ENCODE peak calls at places on chromosomes 13 and 19, in ten cellular contexts. Y, G, X, T, F, Q, A, U, M and V are unnamed samples. For H3K4me1, the result is how much of the 10 kb centered on the place peaks cover.

GRCh38 chr19:31139871-31140505 is 209.2 kb downstream of the TSHZ3 start:
- DNase-seq in X (no peak), U (peak), Q (no peak), Y (no peak), M (no peak), A (peak), G (peak), T (no peak), F (no peak), V (no peak)

GRCh38 chr19:55585658-55586339 is 5.2 kb upstream of the ZNF579 start:
- DNase-seq in A (peak), T (peak), Q (peak), F (no peak), G (peak), M (no peak), X (peak), Y (no peak), U (peak), V (peak)

GRCh38 chr19:48746738-48747575 is at the start of gene IZUMO1:
- DNase-seq in X (peak), M (no peak), G (peak), U (peak), Q (peak), F (peak), T (peak), Y (no peak), A (peak), V (peak)

GRCh38 chr13:75481176-75482069 is 546 bp downstream of the TBC1D4 start:
- DNase-seq in A (peak), T (peak), X (peak), U (no peak), Q (peak), Y (no peak), F (no peak), G (peak), M (no peak), V (peak)

GRCh38 chr19:35264281-35265125 is 4.3 kb upstream of the USF2 start:
- DNase-seq in Y (no peak), Q (peak), X (peak), M (no peak), G (no peak), U (no peak), T (no peak), F (no peak), A (no peak), V (peak)

GRCh38 chr13:103794526-103794925 is 728.3 kb upstream of the SLC10A2 start:
- DNase-seq in T (no peak), G (no peak), A (no peak), F (no peak), Q (no peak), X (no peak), Y (no peak), U (no peak), M (no peak), V (no peak)

GRCh38 chr19:343451-343931 is 1.1 kb downstream of the MIER2 start:
- DNase-seq in Q (no peak), A (no peak), X (peak), M (no peak), G (no peak), F (no peak), Y (no peak), T (no peak), U (no peak), V (no peak)

GRCh38 chr19:46992699-46993535 is 26.7 kb upstream of the NPAS1 start:
- DNase-seq in A (no peak), G (no peak), Y (no peak), X (peak), M (no peak), F (no peak), U (no peak), Q (no peak), T (peak), V (peak)

GRCh38 chr19:4369888-4370260 is 26.5 kb downstream of the MPND start:
- DNase-seq in M (no peak), T (peak), Q (peak), Y (no peak), U (peak), A (no peak), G (peak), F (no peak), X (peak), V (peak)

GRCh38 chr19:4386038-4386782 is 14.1 kb downstream of the SH3GL1 start:
- DNase-seq in Y (no peak), T (peak), Q (no peak), U (peak), A (no peak), G (no peak), F (no peak), X (peak), M (no peak), V (no peak)

GRCh38 chr19:35262101-35262761 is 6.5 kb upstream of the USF2 start:
- DNase-seq in G (peak), A (no peak), Y (no peak), Q (peak), M (no peak), X (peak), T (peak), F (no peak), U (no peak), V (peak)

GRCh38 chr19:48965806-48966540 is 864 bp downstream of the FTL start:
- DNase-seq in X (peak), M (no peak), F (peak), T (peak), A (peak), U (peak), Q (peak), G (peak), Y (peak), V (peak)

GRCh38 chr13:49409008-49409407 is 34.9 kb downstream of the CAB39L start:
- DNase-seq in Q (no peak), Y (no peak), U (no peak), G (peak), M (no peak), T (no peak), A (no peak), F (no peak), X (no peak), V (no peak)

DNA sequence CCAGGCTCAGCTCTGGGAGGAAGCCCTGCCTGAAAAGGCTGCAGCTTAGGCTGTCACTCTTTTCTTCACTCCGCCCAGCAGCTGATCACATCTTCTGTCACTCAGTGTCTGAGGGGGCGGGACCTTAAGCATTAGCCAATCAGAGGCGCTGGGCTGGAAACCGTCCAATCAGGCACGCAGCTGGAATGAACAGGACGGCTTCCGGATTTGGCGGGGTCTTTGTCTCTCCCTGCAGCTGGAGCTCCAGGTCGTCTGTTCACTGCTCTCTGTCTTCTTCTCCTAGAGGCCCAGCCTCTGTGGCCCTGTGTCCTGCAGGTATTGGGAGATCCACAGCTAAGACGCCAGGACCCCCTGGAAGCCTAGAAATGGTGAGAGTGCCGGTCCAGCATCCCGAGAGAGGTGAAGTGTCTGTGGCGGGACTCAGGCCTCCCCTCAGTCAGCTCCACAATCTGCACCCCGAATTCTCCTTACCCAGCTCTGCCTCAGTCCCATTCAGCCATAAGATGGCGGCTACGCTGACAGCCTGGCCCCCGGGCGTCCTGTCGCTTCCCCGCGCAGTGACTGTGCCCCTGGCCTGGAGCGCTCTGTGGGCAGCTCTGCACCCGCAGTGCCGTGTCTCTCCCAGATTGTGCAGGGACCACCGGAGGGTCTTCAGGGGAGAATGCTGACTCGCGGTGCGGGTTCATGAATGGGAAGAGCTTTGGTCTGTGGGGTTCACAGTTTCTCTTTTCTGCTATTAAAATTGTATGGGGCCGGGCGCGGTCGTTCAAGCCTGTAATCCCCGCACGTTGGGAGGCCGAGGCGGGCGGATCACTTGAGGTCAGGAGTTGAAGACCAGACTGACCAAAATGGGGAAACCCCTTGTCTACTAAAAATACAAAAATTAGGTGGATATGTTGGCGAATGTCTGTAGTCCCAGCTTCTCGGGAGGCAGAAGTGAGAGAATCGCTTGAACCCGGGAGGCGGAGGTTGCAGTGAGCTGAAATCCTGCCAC is at the start of gene ZNF66:
- DNase-seq in T (peak), F (no peak), A (peak), Q (peak), U (peak), X (peak), Y (peak), G (peak), M (peak), V (peak)
- TF ChIP-seq POLR2A in T (peak), F (no peak), A (no peak), Q (peak), U (peak), X (peak), Y (peak), G (no peak), M (peak), V (peak)

DNA sequence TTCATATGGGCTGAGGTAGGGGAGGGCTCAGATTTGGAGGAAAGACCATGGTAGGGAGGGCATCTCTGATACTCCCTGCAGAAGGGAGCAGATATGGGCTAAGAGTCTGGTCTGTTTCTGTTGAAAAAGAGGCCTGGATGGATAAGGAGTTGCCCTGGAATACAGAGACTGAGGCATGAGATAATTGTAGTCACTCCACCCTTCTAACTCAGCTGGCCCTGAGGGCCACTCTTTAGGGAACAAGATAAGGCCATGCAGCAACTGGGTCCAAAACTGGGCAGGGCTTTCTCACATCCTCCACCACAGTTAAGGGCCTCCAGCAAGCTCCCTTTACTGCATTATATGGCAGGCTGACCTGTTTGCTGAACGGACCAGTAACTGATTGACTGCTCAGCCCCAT is 1.3 kb downstream of the ZNF749 start:
- DNase-seq in Q (no peak), A (no peak), G (no peak), T (no peak), U (no peak), F (no peak), X (no peak), M (no peak), Y (no peak), V (no peak)
- H3K4me3 ChIP-seq in Q (peak), A (peak), G (peak), T (no peak), U (peak), F (peak), X (no peak), M (peak), Y (no peak), V (no peak)

GRCh38 chr19:43768273-43769050 is 12.3 kb downstream of the KCNN4 start:
- DNase-seq in A (no peak), X (peak), T (no peak), G (no peak), U (no peak), Q (peak), Y (no peak), F (no peak), M (no peak), V (no peak)
- H3K4me1 ChIP-seq in A (under half), X (under half), T (under half), G (under half), U (under half), Q (half or more), Y (under half), F (half or more), M (under half), V (under half)

DNA sequence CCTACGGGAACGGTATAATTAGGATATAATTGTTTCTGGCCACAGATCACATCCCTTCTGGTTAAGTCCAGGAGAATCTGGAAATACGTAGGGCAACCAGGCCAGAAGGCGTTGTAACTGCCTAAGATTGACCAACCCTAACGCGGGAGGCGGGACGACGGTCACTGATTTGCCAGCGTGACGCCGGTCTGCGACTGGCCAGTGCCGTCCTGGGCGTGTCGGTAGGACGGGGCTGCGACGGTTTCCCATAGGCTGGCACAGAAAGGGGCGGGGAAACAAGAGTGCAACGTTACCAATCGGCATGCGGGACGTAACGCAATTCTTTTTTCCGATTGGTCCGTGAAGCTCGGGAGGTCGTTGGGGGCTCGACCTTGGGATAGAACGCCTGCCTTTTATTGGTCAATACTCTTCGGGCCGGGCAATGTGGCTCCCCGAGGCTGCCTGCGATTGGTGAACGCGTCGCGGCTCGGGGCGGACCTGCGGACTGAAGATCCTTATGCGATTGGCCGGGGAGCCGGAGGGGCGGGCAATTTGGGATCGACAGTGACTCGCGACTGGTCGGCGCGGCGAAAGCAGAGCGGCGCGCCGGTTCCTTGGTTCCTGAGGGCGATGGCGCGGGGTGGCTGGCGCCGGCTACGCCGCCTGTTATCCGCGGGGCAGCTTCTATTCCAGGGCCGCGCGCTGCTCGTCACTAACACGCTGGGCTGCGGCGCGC is at the start of gene MPV17L2:
- DNase-seq in T (peak), X (peak), Y (peak), F (peak), Q (peak), U (peak), A (peak), M (peak), G (peak), V (peak)
- TF ChIP-seq POLR2A in T (peak), X (peak), Y (peak), F (peak), Q (peak), U (peak), A (peak), M (no peak), G (peak), V (peak)

GRCh38 chr19:12867120-12868099 is 13.8 kb downstream of the DNASE2 start:
- DNase-seq in G (peak), U (peak), M (peak), F (no peak), A (peak), Y (no peak), X (peak), T (peak), Q (peak), V (peak)
- H3K4me3 ChIP-seq in G (peak), U (peak), M (peak), F (no peak), A (peak), Y (peak), X (no peak), T (peak), Q (peak), V (no peak)

GRCh38 chr13:92535222-92536006 is 691.2 kb upstream of the GPC6 start:
- DNase-seq in X (no peak), M (no peak), F (no peak), Q (no peak), U (no peak), T (no peak), A (no peak), Y (no peak), G (no peak), V (no peak)
- H3K4me1 ChIP-seq in X (under half), M (under half), F (under half), Q (under half), U (under half), T (under half), A (under half), Y (under half), G (under half), V (under half)

GRCh38 chr13:113527272-113527958 is 36.9 kb upstream of the DCUN1D2 start:
- DNase-seq in A (no peak), X (no peak), U (no peak), Q (no peak), F (no peak), G (no peak), M (no peak), Y (no peak), T (no peak), V (no peak)
- TF ChIP-seq POLR2A in A (no peak), X (no peak), U (no peak), Q (no peak), F (no peak), G (no peak), M (no peak), Y (no peak), T (no peak), V (no peak)

GRCh38 chr13:28637714-28638355 is 21.1 kb upstream of the POMP start:
- DNase-seq in T (no peak), F (no peak), M (no peak), Y (no peak), U (no peak), X (no peak), A (no peak), Q (no peak), G (no peak), V (no peak)

GRCh38 chr13:28641600-28641926 is 17.4 kb upstream of the POMP start:
- DNase-seq in Q (no peak), G (no peak), U (no peak), A (no peak), F (no peak), X (no peak), Y (no peak), T (no peak), M (no peak), V (no peak)

GRCh38 chr13:28638756-28639155 is 20.2 kb upstream of the POMP start:
- DNase-seq in A (no peak), Q (no peak), Y (no peak), U (no peak), G (no peak), M (no peak), F (no peak), T (no peak), X (no peak), V (no peak)

GRCh38 chr13:28636677-28637317 is 22.1 kb upstream of the POMP start:
- DNase-seq in U (peak), A (peak), T (peak), Q (peak), X (no peak), M (peak), F (peak), G (peak), Y (peak), V (peak)

GRCh38 chr13:28640861-28641599 is 17.9 kb upstream of the POMP start:
- DNase-seq in U (no peak), Y (no peak), G (peak), F (no peak), A (no peak), Q (no peak), X (no peak), T (no peak), M (no peak), V (no peak)
- H3K4me3 ChIP-seq in U (no peak), Y (no peak), G (no peak), F (no peak), A (no peak), Q (no peak), X (no peak), T (no peak), M (no peak), V (no peak)

DNA sequence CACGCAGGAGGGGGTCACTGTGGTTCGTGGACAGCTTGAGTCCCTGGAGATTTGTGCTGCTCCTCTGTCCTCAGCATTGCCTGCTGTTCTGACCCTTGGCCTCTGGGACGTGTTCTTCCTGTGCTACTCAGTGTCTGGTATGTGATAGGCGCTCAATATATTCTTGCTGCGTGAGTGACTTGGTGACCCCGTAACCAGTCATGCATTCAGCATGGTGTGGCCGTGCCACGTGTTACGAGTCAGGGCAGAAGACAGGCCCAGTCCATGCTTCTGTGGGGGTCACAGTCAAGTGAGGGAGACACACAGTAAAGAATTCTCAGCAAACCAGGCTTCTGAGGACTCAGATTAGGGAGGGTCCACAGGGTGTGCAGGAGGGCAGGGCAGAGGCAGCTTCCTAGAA is 7.8 kb downstream of the PPP1R37 start:
- DNase-seq in F (no peak), Q (no peak), Y (no peak), T (peak), U (peak), M (no peak), X (no peak), A (no peak), G (no peak), V (no peak)
- H3K4me1 ChIP-seq in F (under half), Q (half or more), Y (half or more), T (half or more), U (under half), M (under half), X (half or more), A (under half), G (under half), V (half or more)